ENCODE peak calls at places on chromosomes 5 and 9, in seven cellular contexts. S is GM12891, H is NB4, A is A549, U is body of pancreas, W is gastrocnemius medialis, Q is Peyer's patch. T is an unnamed sample.

GRCh38 chr5:92641031-92641962 is 939.7 kb downstream of the NR2F1-AS1 start:
- DNase-seq in S (no peak), H (no peak), A (peak), U (peak), W (no peak), Q (no peak), T (no peak)

GRCh38 chr5:82440041-82440440 is 161.9 kb upstream of the RPS23 start:
- DNase-seq in S (no peak), H (no peak), A (no peak), U (no peak), W (no peak), Q (no peak), T (no peak)

GRCh38 chr5:113081881-113082546 is 105.4 kb downstream of the DCP2 start:
- DNase-seq in S (no peak), H (no peak), A (no peak), U (no peak), W (no peak), Q (no peak), T (no peak)

GRCh38 chr5:14147210-14147609 is 4.1 kb downstream of the TRIO start:
- DNase-seq in S (no peak), H (no peak), A (no peak), U (no peak), W (no peak), Q (no peak), T (no peak)

GRCh38 chr5:118857700-118858099 is 130.6 kb downstream of the DTWD2 start:
- DNase-seq in S (no peak), H (peak), A (no peak), U (no peak), W (no peak), Q (no peak), T (peak)

GRCh38 chr5:89556215-89557009 is 673.4 kb upstream of the MEF2C start:
- DNase-seq in S (no peak), H (peak), A (peak), U (no peak), W (no peak), Q (no peak), T (no peak)

GRCh38 chr9:37503736-37504135 is 18.0 kb downstream of the POLR1E start:
- DNase-seq in S (no peak), H (peak), A (no peak), U (no peak), W (no peak), Q (peak), T (no peak)

GRCh38 chr5:175059687-175060194 is 335.4 kb downstream of the MSX2 start:
- DNase-seq in S (no peak), H (no peak), A (peak), U (peak), W (no peak), Q (peak), T (no peak)

GRCh38 chr5:124280044-124280443 is 466.4 kb downstream of the ZNF608 start:
- DNase-seq in S (no peak), H (no peak), A (no peak), U (no peak), W (no peak), Q (no peak), T (no peak)

GRCh38 chr5:158559066-158559465 is 540.6 kb downstream of the EBF1 start:
- DNase-seq in S (no peak), H (no peak), A (no peak), U (no peak), W (no peak), Q (no peak), T (no peak)

GRCh38 chr5:123505633-123506032 is 6.3 kb upstream of the CSNK1G3 start:
- DNase-seq in S (no peak), H (no peak), A (no peak), U (no peak), W (no peak), Q (peak), T (no peak)

GRCh38 chr5:147750065-147750464 is 32.5 kb downstream of the JAKMIP2 start:
- DNase-seq in S (no peak), H (no peak), A (no peak), U (no peak), W (no peak), Q (no peak), T (no peak)

GRCh38 chr5:73940026-73940425 is 314.0 kb downstream of the ARHGEF28 start:
- DNase-seq in S (no peak), H (no peak), A (no peak), U (no peak), W (no peak), Q (no peak), T (no peak)

GRCh38 chr9:131457746-131458145 is 45.0 kb upstream of the POMT1 start:
- DNase-seq in S (no peak), H (no peak), A (no peak), U (no peak), W (no peak), Q (peak), T (no peak)

GRCh38 chr5:146568161-146568560 is 52.2 kb upstream of the GPR151 start:
- DNase-seq in S (no peak), H (no peak), A (no peak), U (no peak), W (no peak), Q (no peak), T (no peak)

GRCh38 chr5:80967500-80968181 is 7.5 kb downstream of the RASGRF2 start:
- DNase-seq in S (no peak), H (no peak), A (peak), U (no peak), W (no peak), Q (peak), T (no peak)

GRCh38 chr5:179914032-179914755 is 6.5 kb upstream of the TBC1D9B start:
- DNase-seq in S (no peak), H (peak), A (peak), U (no peak), W (peak), Q (no peak), T (no peak)

GRCh38 chr9:70609542-70610286 is 195.3 kb upstream of the KLF9 start:
- DNase-seq in S (no peak), H (no peak), A (no peak), U (no peak), W (peak), Q (no peak), T (no peak)

GRCh38 chr5:166382031-166382430 is 1909.4 kb upstream of the WWC1 start:
- DNase-seq in S (no peak), H (peak), A (no peak), U (no peak), W (no peak), Q (no peak), T (no peak)

GRCh38 chr5:161311965-161312364 is 234.6 kb downstream of the GABRB2 start:
- DNase-seq in S (no peak), H (no peak), A (no peak), U (no peak), W (no peak), Q (no peak), T (no peak)

GRCh38 chr5:42015681-42016080 is 90.6 kb downstream of the FBXO4 start:
- DNase-seq in S (no peak), H (no peak), A (no peak), U (no peak), W (no peak), Q (no peak), T (no peak)

GRCh38 chr5:131209506-131210191 is 38.9 kb downstream of the LYRM7 start:
- DNase-seq in S (no peak), H (peak), A (no peak), U (no peak), W (no peak), Q (peak), T (no peak)

GRCh38 chr5:24633705-24634325 is 11.0 kb downstream of the CDH10 start:
- DNase-seq in S (no peak), H (peak), A (peak), U (no peak), W (no peak), Q (no peak), T (peak)

GRCh38 chr5:116084231-116084630 is 594 bp upstream of the COMMD10 start:
- DNase-seq in S (no peak), H (peak), A (peak), U (no peak), W (no peak), Q (peak), T (peak)

GRCh38 chr5:96151891-96152290 is 190.2 kb upstream of the ELL2 start:
- DNase-seq in S (no peak), H (peak), A (no peak), U (no peak), W (no peak), Q (no peak), T (no peak)

GRCh38 chr9:136481558-136481957 is 1.3 kb downstream of the SEC16A start:
- DNase-seq in S (no peak), H (no peak), A (no peak), U (no peak), W (no peak), Q (no peak), T (peak)

GRCh38 chr9:83920942-83921707 is at the start of gene KIF27:
- DNase-seq in S (peak), H (peak), A (peak), U (peak), W (peak), Q (peak), T (peak)

GRCh38 chr5:168464641-168465040 is 21.6 kb upstream of the RARS1 start:
- DNase-seq in S (no peak), H (no peak), A (no peak), U (no peak), W (no peak), Q (no peak), T (no peak)

GRCh38 chr5:62256161-62257017 is 49.6 kb upstream of the KIF2A start:
- DNase-seq in S (no peak), H (no peak), A (no peak), U (peak), W (no peak), Q (no peak), T (peak)

GRCh38 chr5:56346717-56347116 is 113.6 kb upstream of the ANKRD55 start:
- DNase-seq in S (no peak), H (no peak), A (no peak), U (no peak), W (no peak), Q (no peak), T (no peak)

GRCh38 chr5:170986598-170986997 is 124.8 kb downstream of the RANBP17 start:
- DNase-seq in S (no peak), H (peak), A (no peak), U (no peak), W (no peak), Q (no peak), T (peak)

GRCh38 chr9:99366183-99366582 is 144.1 kb downstream of the SEC61B start:
- DNase-seq in S (no peak), H (no peak), A (no peak), U (no peak), W (peak), Q (no peak), T (no peak)

GRCh38 chr9:99369327-99369722 is 147.2 kb downstream of the SEC61B start:
- DNase-seq in S (no peak), H (no peak), A (no peak), U (no peak), W (no peak), Q (no peak), T (no peak)

GRCh38 chr9:99366601-99367000 is 144.5 kb downstream of the SEC61B start:
- DNase-seq in S (no peak), H (no peak), A (no peak), U (no peak), W (peak), Q (no peak), T (no peak)

GRCh38 chr9:99371376-99371775 is 149.3 kb downstream of the SEC61B start:
- DNase-seq in S (no peak), H (no peak), A (no peak), U (no peak), W (no peak), Q (no peak), T (no peak)

GRCh38 chr9:99368341-99369326 is 146.6 kb downstream of the SEC61B start:
- DNase-seq in S (peak), H (peak), A (no peak), U (peak), W (peak), Q (no peak), T (no peak)
- TF ChIP-seq POLR2A in S (no peak), H (no peak), A (no peak), U (no peak), W (peak), Q (no peak), T (no peak)

GRCh38 chr5:79396265-79396664 is 117.7 kb downstream of the HOMER1 start:
- DNase-seq in S (no peak), H (no peak), A (no peak), U (no peak), W (no peak), Q (no peak), T (no peak)

GRCh38 chr5:79397080-79397479 is 116.9 kb downstream of the HOMER1 start:
- DNase-seq in S (no peak), H (no peak), A (no peak), U (no peak), W (no peak), Q (no peak), T (no peak)

GRCh38 chr5:79395296-79395695 is 118.6 kb downstream of the HOMER1 start:
- DNase-seq in S (no peak), H (no peak), A (no peak), U (no peak), W (no peak), Q (no peak), T (no peak)

GRCh38 chr5:79392776-79393175 is 121.2 kb downstream of the HOMER1 start:
- DNase-seq in S (no peak), H (no peak), A (no peak), U (no peak), W (no peak), Q (no peak), T (no peak)
- TF ChIP-seq POLR2A in S (no peak), H (no peak), A (no peak), U (no peak), W (no peak), Q (no peak), T (no peak)

DNA sequence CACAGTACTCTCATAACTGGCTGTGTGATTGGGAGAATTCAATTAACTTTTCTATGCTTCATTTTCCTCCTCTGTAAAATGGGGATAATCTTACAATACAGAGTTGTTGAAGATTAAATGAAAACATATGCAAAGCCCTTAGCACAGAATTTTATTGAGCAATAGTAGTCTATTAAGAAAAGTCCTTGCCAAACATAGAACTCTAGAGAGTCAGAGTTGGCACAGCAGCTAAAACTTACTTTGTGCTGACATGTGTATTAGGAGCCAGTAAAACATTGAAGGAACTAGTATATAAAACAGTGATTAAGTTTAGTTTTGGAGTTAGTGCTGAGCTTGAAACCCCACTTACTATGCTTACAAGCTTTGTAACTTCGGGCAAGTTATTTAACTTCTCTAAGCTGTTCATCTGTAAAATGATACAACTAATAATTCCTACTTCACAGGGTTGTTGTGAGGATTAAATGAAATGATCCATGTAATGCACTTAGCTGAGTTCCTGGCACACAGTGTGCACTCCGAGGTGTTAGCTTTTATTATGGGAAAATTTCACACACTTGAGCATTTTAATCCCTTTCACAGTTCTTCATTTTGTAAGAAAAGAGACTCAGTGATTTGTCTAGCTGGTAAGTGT is 20.0 kb upstream of the GRIN3A start:
- DNase-seq in S (no peak), H (no peak), A (no peak), U (no peak), W (no peak), Q (no peak), T (no peak)
- TF ChIP-seq POLR2A in S (no peak), H (no peak), A (no peak), U (no peak), W (no peak), Q (no peak), T (no peak)

GRCh38 chr9:108101410-108101809 is 611.8 kb upstream of the KLF4 start:
- DNase-seq in S (no peak), H (no peak), A (no peak), U (no peak), W (no peak), Q (no peak), T (no peak)
- TF ChIP-seq POLR2A in S (no peak), H (no peak), A (no peak), U (no peak), W (no peak), Q (no peak), T (no peak)

GRCh38 chr5:37370550-37370863 is 399 bp downstream of the NUP155 start:
- DNase-seq in S (no peak), H (no peak), A (peak), U (no peak), W (no peak), Q (no peak), T (peak)

GRCh38 chr5:37375091-37375490 is 4.0 kb upstream of the WDR70 start:
- DNase-seq in S (no peak), H (no peak), A (no peak), U (no peak), W (no peak), Q (peak), T (no peak)

GRCh38 chr5:37370864-37371726 is at the start of gene NUP155:
- DNase-seq in S (peak), H (peak), A (peak), U (peak), W (peak), Q (peak), T (peak)
- TF ChIP-seq POLR2A in S (peak), H (peak), A (peak), U (no peak), W (peak), Q (peak), T (peak)

DNA sequence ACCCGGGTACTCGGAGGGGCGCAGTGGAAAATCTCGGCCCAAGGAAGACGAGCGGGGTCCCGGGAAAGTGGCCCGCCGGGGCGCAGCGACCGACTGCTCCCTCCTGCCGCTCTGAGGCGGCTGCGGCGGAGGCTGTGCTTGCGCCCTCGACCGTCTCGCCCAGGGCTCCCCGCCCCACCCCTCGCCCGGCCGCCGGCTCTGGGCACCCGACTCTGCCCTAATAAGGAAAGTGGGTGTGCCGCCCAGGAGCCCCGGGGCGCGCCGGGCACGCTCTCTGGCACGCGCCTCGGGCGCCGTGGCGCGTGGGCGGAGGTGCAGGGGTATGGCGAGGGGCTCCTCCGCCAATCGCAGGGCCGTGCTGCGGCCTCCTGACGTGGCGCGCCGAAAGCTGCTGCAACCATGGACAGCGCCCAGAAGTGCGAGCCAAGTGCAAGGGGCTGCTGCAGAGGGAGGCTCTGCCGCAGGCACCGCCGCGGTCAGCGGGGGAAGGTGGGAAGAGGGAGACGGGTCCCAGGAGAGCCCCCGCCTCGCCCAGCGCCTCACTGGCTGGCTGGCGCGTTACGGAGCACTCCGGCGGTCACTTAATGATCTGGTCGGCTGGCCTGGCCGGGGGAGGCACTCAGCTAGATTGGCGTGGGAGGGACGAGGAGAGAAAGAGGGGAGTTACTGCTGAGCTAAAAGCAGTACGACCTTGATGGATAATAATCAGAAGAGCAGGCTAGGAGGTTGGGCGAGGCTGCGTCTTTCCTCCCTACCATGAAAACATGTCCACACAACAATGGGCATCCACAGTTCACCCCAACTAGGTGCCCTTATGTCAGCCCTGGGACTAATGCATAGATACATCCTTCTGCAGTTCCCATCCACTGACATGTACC is at the start of gene PRUNE2:
- DNase-seq in S (peak), H (peak), A (no peak), U (peak), W (peak), Q (peak), T (peak)
- TF ChIP-seq POLR2A in S (no peak), H (no peak), A (no peak), U (no peak), W (peak), Q (peak), T (no peak)

GRCh38 chr9:104988539-104988938 is 60.6 kb upstream of the ABCA1 start:
- DNase-seq in S (no peak), H (no peak), A (no peak), U (no peak), W (no peak), Q (no peak), T (no peak)

GRCh38 chr9:104993291-104993963 is 65.5 kb upstream of the ABCA1 start:
- DNase-seq in S (no peak), H (peak), A (no peak), U (peak), W (peak), Q (peak), T (peak)

GRCh38 chr9:104987743-104988142 is 59.8 kb upstream of the ABCA1 start:
- DNase-seq in S (no peak), H (peak), A (no peak), U (no peak), W (no peak), Q (no peak), T (peak)

GRCh38 chr9:104992696-104993095 is 64.7 kb upstream of the ABCA1 start:
- DNase-seq in S (no peak), H (peak), A (no peak), U (no peak), W (no peak), Q (no peak), T (peak)

DNA sequence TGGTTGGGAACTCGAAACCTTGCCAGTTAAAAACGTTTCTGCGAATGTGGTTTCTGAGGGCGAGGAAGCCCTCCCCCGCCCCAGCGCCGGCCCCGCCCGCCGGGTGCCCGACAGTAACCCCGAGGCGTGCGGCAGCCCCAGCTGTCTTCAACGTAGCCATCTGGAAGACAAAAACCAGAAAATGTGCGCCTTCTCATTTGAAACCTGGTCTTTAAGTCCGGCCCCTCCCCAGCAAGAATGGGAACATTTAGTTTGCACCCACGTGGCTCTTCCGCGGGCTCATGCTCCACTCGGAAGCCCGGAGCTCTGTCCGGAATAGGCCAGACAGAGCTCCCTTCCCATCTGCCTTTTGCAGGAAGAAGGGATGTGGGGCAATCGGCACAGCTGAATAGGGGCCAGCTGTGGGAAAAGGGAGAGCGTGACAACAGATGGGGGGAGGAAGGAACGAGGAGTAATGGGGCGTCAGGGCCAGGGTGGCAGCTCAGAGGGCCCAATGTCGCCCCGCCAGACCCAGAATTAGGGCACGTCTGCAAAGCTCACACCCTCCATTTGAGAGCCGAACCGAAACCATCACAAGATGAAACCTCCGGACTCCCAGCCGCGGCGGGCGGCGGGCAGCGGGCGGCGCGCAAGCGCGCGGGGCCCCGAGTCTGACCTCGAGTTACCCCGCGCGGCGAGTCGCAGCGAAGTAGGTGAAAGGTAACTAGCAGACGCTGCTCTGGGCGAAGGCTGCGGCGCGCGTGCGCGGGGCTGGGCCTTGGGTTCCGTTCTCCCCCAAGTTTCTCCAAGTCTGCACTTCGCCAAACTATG is 63.4 kb upstream of the ABCA1 start:
- DNase-seq in S (peak), H (peak), A (peak), U (peak), W (peak), Q (peak), T (peak)
- TF ChIP-seq POLR2A in S (no peak), H (peak), A (peak), U (peak), W (no peak), Q (peak), T (peak)